ENCODE peak calls at places on chromosomes 1 and 21, in nine cellular contexts. Z is CD4-positive, alpha-beta memory T cell; D is PC-9; F is substantia nigra; B is keratinocyte; X is pancreas; A is naive thymus-derived CD4-positive, alpha-beta T cell; H is tibial nerve; J is spleen. T is an unnamed sample.
A peak's percentile ranks its signal among the peaks of the same experiment; 100 is the strongest.

GRCh38 chr1:236888903-236889302 is 93.8 kb downstream of the MTR start:
- DNase-seq in B (no peak), A (no peak), X (no peak), D (no peak), J (no peak), F (no peak), H (no peak), Z (no peak), T (no peak)

GRCh38 chr1:27672750-27673112 is 739 bp upstream of the IFI6 start:
- DNase-seq in X (no peak), A (no peak), B (no peak), F (no peak), H (no peak), Z (no peak), J (no peak), D (no peak), T (no peak)

GRCh38 chr21:38774152-38774551 is 31.6 kb upstream of the ETS2 start:
- DNase-seq in D (no peak), F (no peak), J (no peak), Z (no peak), A (no peak), B (no peak), X (no peak), H (no peak), T (no peak)

GRCh38 chr1:12063141-12064072 is at the start of gene TNFRSF8:
- DNase-seq in A (no peak), F (no peak), D (no peak), H (no peak), Z (no peak), B (no peak), X (no peak), J (no peak), T (no peak)

GRCh38 chr1:46749921-46750404 is 31.0 kb upstream of the EFCAB14 start:
- DNase-seq in D (peak; percentile 40), J (no peak), H (peak; percentile 59), X (no peak), B (no peak), A (no peak), Z (no peak), F (no peak), T (no peak)

GRCh38 chr1:55304306-55304705 is 89.1 kb upstream of the USP24 start:
- DNase-seq in H (no peak), F (no peak), A (no peak), B (no peak), J (no peak), Z (no peak), X (no peak), D (no peak), T (no peak)

GRCh38 chr1:193270996-193271395 is 84.6 kb upstream of the B3GALT2 start:
- DNase-seq in Z (no peak), H (no peak), B (no peak), A (no peak), D (no peak), J (no peak), F (no peak), X (no peak), T (no peak)

GRCh38 chr1:2373551-2374259 is 17.6 kb downstream of the MORN1 start:
- DNase-seq in X (peak; percentile 62), Z (no peak), H (no peak), J (peak; percentile 55), A (no peak), F (no peak), D (peak; percentile 29), B (no peak), T (no peak)

GRCh38 chr1:202806845-202807366 is 1.3 kb downstream of the KDM5B start:
- DNase-seq in J (peak; percentile 85), A (peak; percentile 15), X (peak; percentile 74), B (no peak), D (no peak), H (no peak), Z (no peak), F (no peak), T (no peak)

GRCh38 chr1:44059956-44060355 is 28.7 kb upstream of the SLC6A9 start:
- DNase-seq in Z (no peak), D (peak; percentile 75), A (no peak), F (no peak), B (no peak), J (no peak), H (no peak), X (no peak), T (no peak)

DNA sequence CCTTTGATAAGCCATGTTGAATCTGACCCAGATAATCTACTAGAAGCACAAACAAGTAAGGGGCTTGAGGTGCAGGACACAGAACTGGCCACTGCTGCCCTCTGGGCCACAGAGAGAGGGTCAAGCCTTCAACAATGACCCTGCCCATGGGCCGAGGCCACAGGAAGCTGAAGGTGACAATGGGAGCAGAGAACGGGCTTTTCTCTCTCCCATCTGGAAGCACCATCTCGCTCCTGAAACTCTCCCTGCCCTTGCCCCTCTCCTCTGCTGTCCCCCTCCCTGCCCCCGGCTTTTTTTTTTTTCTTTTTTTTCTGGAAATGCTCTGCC is 133.1 kb upstream of the DUSP10 start:
- DNase-seq in Z (no peak), B (no peak), A (no peak), F (no peak), X (no peak), H (no peak), J (no peak), D (no peak), T (no peak)
- H3K27ac ChIP-seq in Z (no peak overlapping the region), B (no peak overlapping the region), A (no peak overlapping the region), F (no peak overlapping the region), X (no peak overlapping the region), H (no peak overlapping the region), J (no peak overlapping the region), D (no peak overlapping the region), T (no peak overlapping the region)

GRCh38 chr21:28633803-28634572 is 358.7 kb downstream of the LTN1 start:
- DNase-seq in B (peak; percentile 77), H (no peak), J (no peak), D (no peak), Z (no peak), A (no peak), X (no peak), F (no peak), T (no peak)
- H3K27ac ChIP-seq in B (peak overlapping the region; percentile 94), H (peak overlapping the region; percentile 70), J (peak overlapping the region; percentile 20), D (no peak overlapping the region), Z (no peak overlapping the region), A (no peak overlapping the region), X (no peak overlapping the region), F (no peak overlapping the region), T (no peak overlapping the region)

GRCh38 chr1:19618428-19618827 is 25.7 kb upstream of the NBL1 start:
- DNase-seq in H (no peak), A (no peak), X (no peak), D (no peak), Z (no peak), F (no peak), B (no peak), J (no peak), T (no peak)
- H3K27ac ChIP-seq in H (no peak overlapping the region), A (no peak overlapping the region), X (no peak overlapping the region), D (no peak overlapping the region), Z (no peak overlapping the region), F (no peak overlapping the region), B (no peak overlapping the region), J (no peak overlapping the region), T (no peak overlapping the region)

GRCh38 chr1:167617100-167617949 is 12.7 kb upstream of the RCSD1 start:
- DNase-seq in H (no peak), D (no peak), X (no peak), F (no peak), B (peak; percentile 87), A (no peak), J (peak; percentile 89), Z (no peak), T (no peak)
- H3K27ac ChIP-seq in H (peak overlapping the region; percentile 54), D (no peak overlapping the region), X (no peak overlapping the region), F (peak overlapping the region; percentile 49), B (peak overlapping the region; percentile 62), A (peak overlapping the region; percentile 66), J (peak overlapping the region; percentile 90), Z (peak overlapping the region; percentile 35), T (peak overlapping the region; percentile 28)

GRCh38 chr21:26098758-26099157 is 71.8 kb downstream of the APP start:
- DNase-seq in X (no peak), Z (no peak), A (no peak), D (peak; percentile 70), H (no peak), B (no peak), J (no peak), F (no peak), T (no peak)

GRCh38 chr21:26096972-26097371 is 73.6 kb downstream of the APP start:
- DNase-seq in X (no peak), D (no peak), J (no peak), H (no peak), F (no peak), B (no peak), Z (no peak), A (no peak), T (no peak)

GRCh38 chr21:26100573-26100972 is 70.0 kb downstream of the APP start:
- DNase-seq in X (no peak), D (no peak), J (no peak), Z (no peak), A (no peak), B (no peak), F (no peak), H (no peak), T (no peak)

GRCh38 chr21:26097475-26097874 is 73.1 kb downstream of the APP start:
- DNase-seq in A (no peak), F (no peak), Z (no peak), B (no peak), D (no peak), J (no peak), X (no peak), H (no peak), T (no peak)

DNA sequence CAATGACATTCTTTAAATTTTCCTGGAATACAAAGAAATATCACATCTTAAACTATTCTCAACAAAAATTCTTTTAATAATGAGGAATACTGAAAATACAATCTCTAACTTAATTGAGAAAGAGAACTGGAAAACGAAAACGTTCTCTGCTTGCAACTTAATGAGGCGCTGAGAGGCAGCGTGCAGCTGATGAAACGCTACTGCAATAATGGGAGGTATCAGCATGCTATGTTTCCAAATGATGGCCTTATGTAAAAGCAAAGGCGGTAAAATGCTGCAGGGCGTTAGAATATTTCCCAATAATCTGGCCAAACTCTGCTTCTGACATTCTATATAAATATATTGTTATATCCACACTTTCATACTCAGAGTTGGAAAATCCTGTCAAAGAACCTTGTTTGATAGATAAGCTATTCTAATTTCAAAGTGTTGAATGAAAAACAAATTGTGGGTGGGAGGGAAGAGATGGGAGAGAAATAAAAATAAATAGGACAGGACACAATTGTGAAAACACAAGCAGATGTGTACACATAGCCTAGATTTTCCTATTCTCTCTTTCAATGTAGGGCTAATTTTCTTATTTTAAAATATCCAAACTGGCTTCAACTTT is 70.9 kb downstream of the APP start:
- DNase-seq in Z (no peak), D (no peak), A (no peak), F (no peak), X (no peak), B (no peak), J (no peak), H (no peak), T (no peak)
- H3K27ac ChIP-seq in Z (no peak overlapping the region), D (peak overlapping the region; percentile 50), A (no peak overlapping the region), F (no peak overlapping the region), X (no peak overlapping the region), B (peak overlapping the region; percentile 87), J (no peak overlapping the region), H (peak overlapping the region; percentile 12), T (no peak overlapping the region)

GRCh38 chr1:20767271-20767670 is 19.8 kb downstream of the HP1BP3 start:
- DNase-seq in X (no peak), B (no peak), J (no peak), Z (no peak), H (no peak), D (no peak), F (no peak), A (no peak), T (no peak)
- H3K27ac ChIP-seq in X (no peak overlapping the region), B (no peak overlapping the region), J (no peak overlapping the region), Z (no peak overlapping the region), H (no peak overlapping the region), D (no peak overlapping the region), F (no peak overlapping the region), A (no peak overlapping the region), T (no peak overlapping the region)

T was measured in effector memory CD4-positive, alpha-beta T cell.